ENCODE peak calls at places on chromosomes 4 and X, in six cellular contexts. One of them, this sample, is unnamed.
A peak's percentile ranks its signal among the peaks of the same experiment; 100 is the strongest.

GRCh38 chrX:130746709-130747347 is 156.2 kb downstream of the ENOX2 start:
- DNase-seq in lower leg skin: no peak
- DNase-seq in vagina: no peak
- DNase-seq in transverse colon: no peak
- DNase-seq in stomach: no peak
- DNase-seq in prostate gland: no peak
- DNase-seq in this sample: no peak

GRCh38 chrX:149286940-149287349 is 218.2 kb downstream of the IDS start:
- DNase-seq in lower leg skin: no peak
- DNase-seq in vagina: no peak
- DNase-seq in transverse colon: peak; percentile 19
- DNase-seq in stomach: peak; percentile 44
- DNase-seq in prostate gland: peak; percentile 10
- DNase-seq in this sample: peak; percentile 50

GRCh38 chr4:7799306-7799705 is 140.4 kb downstream of the AFAP1 start:
- DNase-seq in lower leg skin: no peak
- DNase-seq in vagina: no peak
- DNase-seq in transverse colon: no peak
- DNase-seq in stomach: no peak
- DNase-seq in prostate gland: no peak
- DNase-seq in this sample: no peak

GRCh38 chrX:88135735-88136134 is 611.3 kb upstream of the CPXCR1 start:
- DNase-seq in lower leg skin: no peak
- DNase-seq in vagina: no peak
- DNase-seq in transverse colon: no peak
- DNase-seq in stomach: no peak
- DNase-seq in prostate gland: no peak
- DNase-seq in this sample: no peak

GRCh38 chr4:5686338-5686737 is 22.0 kb downstream of the EVC2 start:
- DNase-seq in lower leg skin: no peak
- DNase-seq in vagina: no peak
- DNase-seq in transverse colon: no peak
- DNase-seq in stomach: no peak
- DNase-seq in prostate gland: no peak
- DNase-seq in this sample: no peak

GRCh38 chr4:69718376-69719293 is 41.8 kb downstream of the SULT1B1 start:
- DNase-seq in lower leg skin: no peak
- DNase-seq in vagina: no peak
- DNase-seq in transverse colon: no peak
- DNase-seq in stomach: no peak
- DNase-seq in prostate gland: no peak
- DNase-seq in this sample: no peak

GRCh38 chr4:174222266-174222872 is 61.1 kb downstream of the FBXO8 start:
- DNase-seq in lower leg skin: no peak
- DNase-seq in vagina: no peak
- DNase-seq in transverse colon: no peak
- DNase-seq in stomach: no peak
- DNase-seq in prostate gland: no peak
- DNase-seq in this sample: peak; percentile 30

GRCh38 chrX:36957425-36958328 is 50.5 kb upstream of the FAM47C start:
- DNase-seq in lower leg skin: no peak
- DNase-seq in vagina: no peak
- DNase-seq in transverse colon: peak; percentile 17
- DNase-seq in stomach: peak; percentile 44
- DNase-seq in prostate gland: peak; percentile 7
- DNase-seq in this sample: no peak

GRCh38 chrX:132443736-132444135 is 45.1 kb downstream of the MBNL3 start:
- DNase-seq in lower leg skin: no peak
- DNase-seq in vagina: no peak
- DNase-seq in transverse colon: no peak
- DNase-seq in stomach: no peak
- DNase-seq in prostate gland: no peak
- DNase-seq in this sample: no peak

GRCh38 chr4:47219586-47219985 is 188.2 kb downstream of the GABRB1 start:
- DNase-seq in lower leg skin: no peak
- DNase-seq in vagina: no peak
- DNase-seq in transverse colon: no peak
- DNase-seq in stomach: no peak
- DNase-seq in prostate gland: no peak
- DNase-seq in this sample: no peak

GRCh38 chrX:34826964-34827363 is 115.6 kb upstream of the FAM47B start:
- DNase-seq in lower leg skin: no peak
- DNase-seq in vagina: no peak
- DNase-seq in transverse colon: no peak
- DNase-seq in stomach: no peak
- DNase-seq in prostate gland: no peak
- DNase-seq in this sample: no peak

GRCh38 chr4:27692098-27692679 is 831.5 kb downstream of the STIM2 start:
- DNase-seq in lower leg skin: no peak
- DNase-seq in vagina: no peak
- DNase-seq in transverse colon: no peak
- DNase-seq in stomach: no peak
- DNase-seq in prostate gland: no peak
- DNase-seq in this sample: peak; percentile 44

GRCh38 chr4:978957-979701 is 5.8 kb upstream of the DGKQ start:
- DNase-seq in lower leg skin: no peak
- DNase-seq in vagina: no peak
- DNase-seq in transverse colon: no peak
- DNase-seq in stomach: no peak
- DNase-seq in prostate gland: no peak
- DNase-seq in this sample: peak; percentile 34

GRCh38 chr4:92814677-92815076 is 510.9 kb downstream of the GRID2 start:
- DNase-seq in lower leg skin: no peak
- DNase-seq in vagina: no peak
- DNase-seq in transverse colon: no peak
- DNase-seq in stomach: no peak
- DNase-seq in prostate gland: no peak
- DNase-seq in this sample: no peak

GRCh38 chr4:7359302-7360063 is 75.2 kb downstream of the PSAPL1 start:
- DNase-seq in lower leg skin: no peak
- DNase-seq in vagina: no peak
- DNase-seq in transverse colon: no peak
- DNase-seq in stomach: no peak
- DNase-seq in prostate gland: no peak
- DNase-seq in this sample: no peak

GRCh38 chr4:6035786-6036185 is 17.6 kb upstream of the C4orf50 start:
- DNase-seq in lower leg skin: no peak
- DNase-seq in vagina: no peak
- DNase-seq in transverse colon: no peak
- DNase-seq in stomach: no peak
- DNase-seq in prostate gland: no peak
- DNase-seq in this sample: no peak

GRCh38 chr4:26412381-26413372 is 77.6 kb downstream of the CCKAR start:
- DNase-seq in lower leg skin: no peak
- DNase-seq in vagina: no peak
- DNase-seq in transverse colon: peak; percentile 24
- DNase-seq in stomach: peak; percentile 80
- DNase-seq in prostate gland: peak; percentile 35
- DNase-seq in this sample: no peak

GRCh38 chr4:107913283-107913899 is 18.0 kb upstream of the CYP2U1 start:
- DNase-seq in lower leg skin: peak; percentile 52
- DNase-seq in vagina: no peak
- DNase-seq in transverse colon: peak; percentile 11
- DNase-seq in stomach: no peak
- DNase-seq in prostate gland: peak; percentile 69
- DNase-seq in this sample: peak; percentile 60

GRCh38 chr4:20273793-20274192 is 22.1 kb downstream of the SLIT2 start:
- DNase-seq in lower leg skin: no peak
- DNase-seq in vagina: no peak
- DNase-seq in transverse colon: no peak
- DNase-seq in stomach: no peak
- DNase-seq in prostate gland: no peak
- DNase-seq in this sample: no peak

GRCh38 chr4:81631958-81632439 is 160.3 kb upstream of the RASGEF1B start:
- DNase-seq in lower leg skin: peak; percentile 33
- DNase-seq in vagina: no peak
- DNase-seq in transverse colon: no peak
- DNase-seq in stomach: no peak
- DNase-seq in prostate gland: no peak
- DNase-seq in this sample: no peak

GRCh38 chrX:116961872-116962582 is 499.3 kb upstream of the CT83 start:
- DNase-seq in lower leg skin: no peak
- DNase-seq in vagina: no peak
- DNase-seq in transverse colon: no peak
- DNase-seq in stomach: no peak
- DNase-seq in prostate gland: no peak
- DNase-seq in this sample: no peak

GRCh38 chr4:74157116-74157742 is 689 bp upstream of the MTHFD2L start:
- DNase-seq in lower leg skin: no peak
- DNase-seq in vagina: no peak
- DNase-seq in transverse colon: no peak
- DNase-seq in stomach: no peak
- DNase-seq in prostate gland: no peak
- DNase-seq in this sample: peak; percentile 39

GRCh38 chr4:38948551-38948950 is 80.9 kb downstream of the FAM114A1 start:
- DNase-seq in lower leg skin: peak; percentile 22
- DNase-seq in vagina: no peak
- DNase-seq in transverse colon: peak; percentile 49
- DNase-seq in stomach: no peak
- DNase-seq in prostate gland: no peak
- DNase-seq in this sample: no peak

GRCh38 chr4:38951598-38951997 is 80.6 kb downstream of the TMEM156 start:
- DNase-seq in lower leg skin: no peak
- DNase-seq in vagina: no peak
- DNase-seq in transverse colon: no peak
- DNase-seq in stomach: no peak
- DNase-seq in prostate gland: no peak
- DNase-seq in this sample: no peak

GRCh38 chr4:38950159-38950558 is 82.0 kb downstream of the TMEM156 start:
- DNase-seq in lower leg skin: no peak
- DNase-seq in vagina: no peak
- DNase-seq in transverse colon: no peak
- DNase-seq in stomach: no peak
- DNase-seq in prostate gland: no peak
- DNase-seq in this sample: no peak

GRCh38 chr4:38949416-38950051 is 81.9 kb downstream of the FAM114A1 start:
- DNase-seq in lower leg skin: no peak
- DNase-seq in vagina: no peak
- DNase-seq in transverse colon: no peak
- DNase-seq in stomach: no peak
- DNase-seq in prostate gland: no peak
- DNase-seq in this sample: no peak

GRCh38 chr4:38950734-38951133 is 81.5 kb downstream of the TMEM156 start:
- DNase-seq in lower leg skin: no peak
- DNase-seq in vagina: no peak
- DNase-seq in transverse colon: no peak
- DNase-seq in stomach: no peak
- DNase-seq in prostate gland: no peak
- DNase-seq in this sample: no peak
- TF ChIP-seq POLR2A in lower leg skin: no peak
- TF ChIP-seq POLR2A in vagina: no peak
- TF ChIP-seq POLR2A in transverse colon: no peak
- TF ChIP-seq POLR2A in stomach: no peak
- TF ChIP-seq POLR2A in prostate gland: no peak
- TF ChIP-seq POLR2A in this sample: no peak

GRCh38 chr4:78776031-78776728 is at the start of gene BMP2K:
- DNase-seq in lower leg skin: peak; percentile 62
- DNase-seq in vagina: no peak
- DNase-seq in transverse colon: peak; percentile 86
- DNase-seq in stomach: peak; percentile 83
- DNase-seq in prostate gland: peak; percentile 72
- DNase-seq in this sample: peak; percentile 90
- TF ChIP-seq POLR2A in lower leg skin: no peak
- TF ChIP-seq POLR2A in vagina: no peak
- TF ChIP-seq POLR2A in transverse colon: peak; percentile 14
- TF ChIP-seq POLR2A in stomach: no peak
- TF ChIP-seq POLR2A in prostate gland: peak; percentile 42
- TF ChIP-seq POLR2A in this sample: peak; percentile 39

GRCh38 chr4:112284662-112285411 is 867 bp downstream of the TIFA start:
- DNase-seq in lower leg skin: no peak
- DNase-seq in vagina: no peak
- DNase-seq in transverse colon: peak; percentile 27
- DNase-seq in stomach: no peak
- DNase-seq in prostate gland: peak; percentile 72
- DNase-seq in this sample: no peak
- TF ChIP-seq POLR2A in lower leg skin: no peak
- TF ChIP-seq POLR2A in vagina: no peak
- TF ChIP-seq POLR2A in transverse colon: no peak
- TF ChIP-seq POLR2A in stomach: no peak
- TF ChIP-seq POLR2A in prostate gland: no peak
- TF ChIP-seq POLR2A in this sample: no peak

DNA sequence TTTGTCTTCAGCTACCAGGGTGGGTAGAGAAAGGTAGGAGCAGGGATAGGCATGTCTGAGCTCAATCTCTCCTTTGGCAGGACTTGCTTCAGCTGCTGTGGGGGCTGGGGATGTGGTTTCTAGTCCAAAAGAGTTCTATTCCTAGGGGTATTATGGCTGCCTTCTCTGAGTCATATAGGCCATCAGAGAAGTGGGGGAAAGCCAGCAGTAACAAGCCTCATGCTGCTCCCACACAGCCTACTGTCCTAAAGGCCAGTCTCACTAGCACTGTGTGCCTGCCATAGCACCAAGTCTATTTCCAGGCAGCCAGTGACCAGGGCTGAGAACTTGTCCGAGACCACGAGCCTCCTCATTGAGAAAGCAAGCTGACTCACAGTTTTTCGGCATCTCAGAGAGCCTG is 270.6 kb downstream of the DCAF12L2 start:
- DNase-seq in lower leg skin: no peak
- DNase-seq in vagina: no peak
- DNase-seq in transverse colon: no peak
- DNase-seq in stomach: no peak
- DNase-seq in prostate gland: no peak
- DNase-seq in this sample: no peak
- TF ChIP-seq POLR2A in lower leg skin: no peak
- TF ChIP-seq POLR2A in vagina: no peak
- TF ChIP-seq POLR2A in transverse colon: no peak
- TF ChIP-seq POLR2A in stomach: no peak
- TF ChIP-seq POLR2A in prostate gland: no peak
- TF ChIP-seq POLR2A in this sample: no peak

GRCh38 chr4:24912252-24913098 is at the start of gene CCDC149:
- DNase-seq in lower leg skin: no peak
- DNase-seq in vagina: no peak
- DNase-seq in transverse colon: peak; percentile 78
- DNase-seq in stomach: peak; percentile 89
- DNase-seq in prostate gland: peak; percentile 88
- DNase-seq in this sample: no peak
- TF ChIP-seq POLR2A in lower leg skin: no peak
- TF ChIP-seq POLR2A in vagina: no peak
- TF ChIP-seq POLR2A in transverse colon: peak; percentile 46
- TF ChIP-seq POLR2A in stomach: peak; percentile 54
- TF ChIP-seq POLR2A in prostate gland: peak; percentile 84
- TF ChIP-seq POLR2A in this sample: no peak

GRCh38 chr4:131534944-131535640 is 1614.0 kb upstream of the PCDH10 start:
- DNase-seq in lower leg skin: no peak
- DNase-seq in vagina: no peak
- DNase-seq in transverse colon: no peak
- DNase-seq in stomach: no peak
- DNase-seq in prostate gland: no peak
- DNase-seq in this sample: no peak
- TF ChIP-seq POLR2A in lower leg skin: no peak
- TF ChIP-seq POLR2A in vagina: no peak
- TF ChIP-seq POLR2A in transverse colon: no peak
- TF ChIP-seq POLR2A in stomach: no peak
- TF ChIP-seq POLR2A in prostate gland: no peak
- TF ChIP-seq POLR2A in this sample: no peak